ENCODE peak calls at places on chromosomes 1 and 21, in six cellular contexts. U, N, X, G, K and T are unnamed samples.

GRCh38 chr1:20081331-20081810 is 11.4 kb downstream of the PLA2G5 start:
- DNase-seq in X (no peak), U (no peak), N (no peak), K (no peak), G (no peak), T (no peak)

GRCh38 chr1:208500379-208500778 is 256.2 kb upstream of the PLXNA2 start:
- DNase-seq in U (no peak), N (no peak), G (no peak), X (no peak), K (no peak), T (no peak)

GRCh38 chr21:44377922-44378645 is 24.7 kb downstream of the TRPM2 start:
- DNase-seq in U (no peak), X (no peak), G (no peak), N (no peak), K (no peak), T (peak; percentile 10)

GRCh38 chr21:38311765-38312164 is 55.0 kb downstream of the KCNJ15 start:
- DNase-seq in X (no peak), N (no peak), U (no peak), G (no peak), K (peak; percentile 60), T (no peak)

GRCh38 chr1:208127791-208128408 is 116.3 kb downstream of the PLXNA2 start:
- DNase-seq in N (no peak), X (no peak), K (no peak), G (no peak), U (no peak), T (no peak)

GRCh38 chr1:227884370-227885134 is 63.2 kb downstream of the WNT9A start:
- DNase-seq in X (no peak), N (no peak), G (no peak), K (no peak), U (no peak), T (peak; percentile 6)

GRCh38 chr1:243471754-243472725 is 216.2 kb downstream of the SDCCAG8 start:
- DNase-seq in K (peak; percentile 46), X (no peak), U (no peak), N (no peak), G (no peak), T (no peak)

GRCh38 chr1:107362468-107362867 is 221.6 kb downstream of the NTNG1 start:
- DNase-seq in N (no peak), X (no peak), K (no peak), U (no peak), G (no peak), T (no peak)

DNA sequence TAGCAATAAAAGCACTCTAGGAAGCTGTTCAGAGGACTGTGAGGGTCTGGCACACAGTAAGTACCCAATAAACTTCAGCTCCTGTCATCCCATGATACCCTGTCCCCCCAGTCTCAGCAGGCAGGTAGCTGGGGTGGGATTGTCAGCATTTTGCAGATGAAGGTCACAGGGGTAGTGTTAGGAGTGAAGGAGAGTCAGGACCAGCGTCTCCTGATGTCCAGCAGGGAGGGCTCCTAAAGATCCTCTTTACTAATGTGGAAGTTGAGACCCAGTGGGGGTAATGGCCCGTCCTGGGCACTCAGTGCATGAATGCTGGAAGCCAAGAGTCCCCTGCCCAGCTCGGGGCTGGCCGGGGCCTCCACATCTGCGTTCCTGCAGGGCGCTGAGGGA is 31.3 kb upstream of the EDN2 start:
- DNase-seq in X (no peak), U (no peak), N (no peak), G (no peak), K (no peak), T (no peak)
- TF ChIP-seq CTCF in X (no peak), U (no peak), N (no peak), G (no peak), K (no peak), T (no peak)

GRCh38 chr1:103948526-103948925 is 198.8 kb downstream of the AMY1C start:
- DNase-seq in U (no peak), N (peak; percentile 2), X (no peak), K (peak; percentile 2), G (no peak), T (no peak)
- TF ChIP-seq CTCF in U (no peak), N (no peak), X (peak; percentile 51), K (no peak), G (peak; percentile 37), T (no peak)

GRCh38 chr21:18387994-18388393 is 15.6 kb downstream of the TMPRSS15 start:
- DNase-seq in G (no peak), U (no peak), X (no peak), N (no peak), K (no peak), T (no peak)
- TF ChIP-seq CTCF in G (peak; percentile 48), U (no peak), X (no peak), N (no peak), K (no peak), T (no peak)

GRCh38 chr1:48471603-48472576 is at the start of gene SPATA6:
- DNase-seq in G (peak; percentile 69), K (peak; percentile 93), N (peak; percentile 98), X (peak; percentile 67), U (peak; percentile 94), T (peak; percentile 99)

GRCh38 chr1:48471103-48471502 is 901 bp downstream of the SPATA6 start:
- DNase-seq in X (no peak), U (peak; percentile 2), K (peak; percentile 19), N (peak; percentile 34), G (no peak), T (peak; percentile 25)

GRCh38 chr1:48469616-48470500 is 2.1 kb downstream of the SPATA6 start:
- DNase-seq in N (peak; percentile 89), X (no peak), G (peak; percentile 14), K (peak; percentile 85), U (peak; percentile 35), T (peak; percentile 66)

GRCh38 chr1:48472747-48473146 is 743 bp upstream of the SPATA6 start:
- DNase-seq in G (no peak), N (no peak), U (no peak), K (peak; percentile 2), X (no peak), T (no peak)

GRCh38 chr1:48470506-48470905 is 1.5 kb downstream of the SPATA6 start:
- DNase-seq in X (no peak), K (peak; percentile 63), N (peak; percentile 57), G (no peak), U (peak; percentile 22), T (peak; percentile 54)
- TF ChIP-seq CTCF in X (no peak), K (no peak), N (no peak), G (no peak), U (no peak), T (no peak)

GRCh38 chr1:91611498-91611917 is 110.9 kb downstream of the CDC7 start:
- DNase-seq in K (peak; percentile 39), G (peak; percentile 77), U (peak; percentile 79), N (peak; percentile 38), X (no peak), T (no peak)

GRCh38 chr1:91608876-91609275 is 108.2 kb downstream of the CDC7 start:
- DNase-seq in G (no peak), U (no peak), K (peak; percentile 85), N (peak; percentile 83), X (peak; percentile 47), T (no peak)

GRCh38 chr1:91610102-91610501 is 109.5 kb downstream of the CDC7 start:
- DNase-seq in K (no peak), G (no peak), N (no peak), U (no peak), X (no peak), T (no peak)

GRCh38 chr1:91610829-91611228 is 110.2 kb downstream of the CDC7 start:
- DNase-seq in X (no peak), N (no peak), K (no peak), G (no peak), U (no peak), T (no peak)

DNA sequence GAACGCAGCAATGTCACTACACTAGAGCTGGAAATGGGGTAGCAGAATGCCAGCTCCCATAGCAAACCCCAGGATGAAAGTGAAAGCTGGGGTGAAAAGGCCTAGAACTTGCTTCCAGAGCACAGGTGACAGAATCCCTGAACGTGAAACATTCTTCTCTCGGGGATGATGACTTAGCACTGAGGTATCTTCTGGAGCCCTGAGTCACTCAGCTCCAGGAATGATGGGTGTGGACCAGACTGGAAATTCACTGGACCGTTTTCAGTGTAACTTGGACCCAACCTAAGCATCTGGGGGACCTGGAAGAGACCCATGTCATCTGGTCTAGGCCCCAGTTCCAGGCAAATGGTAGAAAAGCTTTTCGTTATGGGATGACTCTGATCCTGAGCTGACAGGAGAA is 108.9 kb downstream of the CDC7 start:
- DNase-seq in U (no peak), N (peak; percentile 81), X (peak; percentile 52), G (no peak), K (peak; percentile 78), T (no peak)
- TF ChIP-seq CTCF in U (no peak), N (no peak), X (no peak), G (no peak), K (no peak), T (no peak)